ENCODE peak calls at places on chromosome 13, in five cellular contexts. O, V, A, U and J are unnamed samples.

GRCh38 chr13:114019367-114019766 is 45.5 kb upstream of the C13orf46 start:
- DNase-seq in A (no peak), O (no peak), U (peak), V (no peak), J (no peak)

GRCh38 chr13:92461831-92462230 is 764.8 kb upstream of the GPC6 start:
- DNase-seq in U (no peak), O (no peak), V (no peak), A (no peak), J (no peak)

GRCh38 chr13:41018583-41018909 is 570 bp downstream of the ELF1 start:
- DNase-seq in A (no peak), V (no peak), U (no peak), O (no peak), J (no peak)

GRCh38 chr13:78323040-78323439 is 280.3 kb downstream of the POU4F1 start:
- DNase-seq in O (no peak), V (no peak), A (no peak), U (no peak), J (no peak)

GRCh38 chr13:94301487-94301886 is 178.0 kb downstream of the DCT start:
- DNase-seq in U (no peak), V (no peak), O (no peak), A (no peak), J (no peak)

GRCh38 chr13:100045355-100045754 is 43.5 kb upstream of the PCCA start:
- DNase-seq in V (no peak), O (no peak), A (no peak), U (no peak), J (no peak)

GRCh38 chr13:40220299-40220935 is 446.0 kb downstream of the FOXO1 start:
- DNase-seq in O (no peak), U (no peak), V (no peak), A (no peak), J (no peak)

GRCh38 chr13:86653009-86653408 is 853.8 kb upstream of the SLITRK6 start:
- DNase-seq in U (no peak), O (no peak), A (no peak), V (no peak), J (no peak)

GRCh38 chr13:106525865-106526264 is 9.6 kb downstream of the EFNB2 start:
- DNase-seq in V (no peak), U (no peak), O (no peak), A (no peak), J (no peak)

GRCh38 chr13:23770428-23770827 is 118.8 kb downstream of the MIPEP start:
- DNase-seq in U (no peak), A (no peak), O (no peak), V (no peak), J (no peak)

GRCh38 chr13:46553521-46553885 is 533 bp downstream of the LRCH1 start:
- DNase-seq in A (no peak), U (no peak), V (no peak), O (no peak), J (no peak)

GRCh38 chr13:59837101-59837500 is 326.6 kb downstream of the DIAPH3 start:
- DNase-seq in U (no peak), A (no peak), V (no peak), O (no peak), J (no peak)

GRCh38 chr13:101817898-101818297 is 365.4 kb downstream of the ITGBL1 start:
- DNase-seq in U (no peak), O (no peak), V (no peak), A (no peak), J (no peak)

GRCh38 chr13:63161219-63161618 is 1745.6 kb upstream of the PCDH20 start:
- DNase-seq in V (no peak), A (no peak), U (no peak), O (no peak), J (no peak)

GRCh38 chr13:51731759-51732158 is 72.2 kb downstream of the DHRS12 start:
- DNase-seq in V (peak), U (no peak), O (no peak), A (no peak), J (no peak)

GRCh38 chr13:45781553-45782326 is 69.8 kb downstream of the SIAH3 start:
- DNase-seq in A (no peak), U (no peak), V (no peak), O (peak), J (peak)

GRCh38 chr13:114167445-114167844 is 11.6 kb upstream of the CFAP97D2 start:
- DNase-seq in U (no peak), V (no peak), A (no peak), O (no peak), J (no peak)